ENCODE peak calls at places on chromosomes 11 and 22, in five cellular contexts. I is ascending aorta; C is heart right ventricle; T is CD4-positive, CD25-positive, alpha-beta regulatory T cell; S is CD8-positive, alpha-beta T cell. H is an unnamed sample.

GRCh38 chr22:19103881-19104821 is 18.1 kb downstream of the DGCR2 start:
- DNase-seq in T (no peak), C (no peak), S (no peak), I (no peak), H (no peak)

GRCh38 chr11:23313001-23313400 is 452.7 kb upstream of the CCDC179 start:
- DNase-seq in C (no peak), S (no peak), I (no peak), T (no peak), H (no peak)

GRCh38 chr11:102430158-102430836 is 22.3 kb downstream of the TMEM123 start:
- DNase-seq in S (no peak), C (no peak), T (peak), I (no peak), H (no peak)

GRCh38 chr11:109894242-109894641 is 198.9 kb upstream of the ZC3H12C start:
- DNase-seq in S (no peak), C (no peak), I (no peak), T (no peak), H (no peak)

GRCh38 chr22:24937114-24937513 is 9.4 kb downstream of the LHFPL7 start:
- DNase-seq in I (no peak), S (no peak), T (peak), C (no peak), H (no peak)

GRCh38 chr11:58958500-58958899 is 19.2 kb downstream of the GLYATL1 start:
- DNase-seq in T (peak), S (peak), C (no peak), I (no peak), H (peak)

GRCh38 chr11:47551086-47551485 is 1.8 kb downstream of the CELF1 start:
- DNase-seq in S (no peak), I (no peak), C (no peak), T (peak), H (no peak)

GRCh38 chr11:84036664-84037194 is 750.6 kb upstream of the CCDC90B start:
- DNase-seq in T (no peak), C (no peak), S (no peak), I (no peak), H (no peak)

GRCh38 chr11:28366549-28367341 is 258.6 kb downstream of the METTL15 start:
- DNase-seq in I (no peak), T (no peak), S (no peak), C (no peak), H (no peak)

GRCh38 chr11:43944761-43945311 is 2.4 kb downstream of the C11orf96 start:
- DNase-seq in S (peak), I (peak), T (peak), C (peak), H (no peak)

GRCh38 chr22:46421272-46421671 is 85.8 kb downstream of the TRMU start:
- DNase-seq in I (no peak), C (no peak), T (peak), S (peak), H (no peak)

GRCh38 chr11:91081440-91082088 is 858.7 kb upstream of the CHORDC1 start:
- DNase-seq in C (peak), T (no peak), I (peak), S (no peak), H (no peak)

GRCh38 chr22:36286096-36286957 is 33.4 kb downstream of the APOL1 start:
- DNase-seq in I (peak), S (peak), C (peak), T (peak), H (peak)

GRCh38 chr11:115164774-115165173 is 339.4 kb downstream of the CADM1 start:
- DNase-seq in T (no peak), S (no peak), C (no peak), I (no peak), H (peak)

GRCh38 chr11:18618341-18619025 is 15.7 kb downstream of the SPTY2D1 start:
- DNase-seq in T (no peak), C (no peak), I (no peak), S (no peak), H (no peak)

GRCh38 chr11:16184588-16184987 is 171.8 kb downstream of the SOX6 start:
- DNase-seq in T (no peak), S (no peak), I (no peak), C (no peak), H (no peak)

GRCh38 chr11:101003468-101003867 is 126.1 kb downstream of the PGR start:
- DNase-seq in I (no peak), S (no peak), T (no peak), C (no peak), H (no peak)

GRCh38 chr11:61587951-61588695 is 7.2 kb upstream of the SYT7 start:
- DNase-seq in C (peak), S (peak), I (no peak), T (peak), H (no peak)
- H3K27ac ChIP-seq in C (peak), S (no peak), I (no peak), T (no peak), H (no peak)

DNA sequence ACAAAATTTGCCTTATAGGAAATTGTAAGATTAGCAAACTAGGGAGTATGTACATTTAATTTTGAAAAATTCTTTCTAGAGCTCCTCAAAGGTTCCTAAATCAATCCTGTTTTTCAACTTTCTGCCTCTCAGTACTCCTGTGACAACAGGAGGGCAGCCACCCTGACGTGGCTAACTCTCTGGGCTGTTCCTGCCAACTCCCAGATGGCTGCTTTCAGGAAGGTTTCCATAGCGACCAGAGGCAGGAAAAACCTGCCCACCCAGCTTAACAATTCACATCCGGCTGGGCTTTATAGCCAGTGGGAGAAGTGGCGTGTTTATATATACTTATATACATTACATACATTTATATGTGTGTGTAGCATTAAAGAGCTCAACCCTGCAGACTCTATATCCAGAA is 26.5 kb downstream of the SGSM3 start:
- DNase-seq in C (no peak), I (peak), T (no peak), S (no peak), H (peak)
- H3K27ac ChIP-seq in C (peak), I (no peak), T (no peak), S (no peak), H (no peak)

GRCh38 chr11:31958086-31958735 is 132.7 kb upstream of the RCN1 start:
- DNase-seq in I (no peak), T (peak), S (peak), C (peak), H (peak)
- H3K27ac ChIP-seq in I (no peak), T (no peak), S (no peak), C (no peak), H (no peak)

GRCh38 chr11:79439893-79440450 is 858 bp downstream of the TENM4 start:
- DNase-seq in S (no peak), T (no peak), I (no peak), C (no peak), H (no peak)

GRCh38 chr11:79437981-79438630 is 2.7 kb downstream of the TENM4 start:
- DNase-seq in S (no peak), T (no peak), C (no peak), I (peak), H (no peak)

GRCh38 chr11:79439430-79439892 is 1.4 kb downstream of the TENM4 start:
- DNase-seq in C (no peak), I (no peak), T (no peak), S (no peak), H (no peak)

GRCh38 chr11:79437274-79437980 is 3.4 kb downstream of the TENM4 start:
- DNase-seq in I (peak), T (no peak), S (no peak), C (peak), H (no peak)

DNA sequence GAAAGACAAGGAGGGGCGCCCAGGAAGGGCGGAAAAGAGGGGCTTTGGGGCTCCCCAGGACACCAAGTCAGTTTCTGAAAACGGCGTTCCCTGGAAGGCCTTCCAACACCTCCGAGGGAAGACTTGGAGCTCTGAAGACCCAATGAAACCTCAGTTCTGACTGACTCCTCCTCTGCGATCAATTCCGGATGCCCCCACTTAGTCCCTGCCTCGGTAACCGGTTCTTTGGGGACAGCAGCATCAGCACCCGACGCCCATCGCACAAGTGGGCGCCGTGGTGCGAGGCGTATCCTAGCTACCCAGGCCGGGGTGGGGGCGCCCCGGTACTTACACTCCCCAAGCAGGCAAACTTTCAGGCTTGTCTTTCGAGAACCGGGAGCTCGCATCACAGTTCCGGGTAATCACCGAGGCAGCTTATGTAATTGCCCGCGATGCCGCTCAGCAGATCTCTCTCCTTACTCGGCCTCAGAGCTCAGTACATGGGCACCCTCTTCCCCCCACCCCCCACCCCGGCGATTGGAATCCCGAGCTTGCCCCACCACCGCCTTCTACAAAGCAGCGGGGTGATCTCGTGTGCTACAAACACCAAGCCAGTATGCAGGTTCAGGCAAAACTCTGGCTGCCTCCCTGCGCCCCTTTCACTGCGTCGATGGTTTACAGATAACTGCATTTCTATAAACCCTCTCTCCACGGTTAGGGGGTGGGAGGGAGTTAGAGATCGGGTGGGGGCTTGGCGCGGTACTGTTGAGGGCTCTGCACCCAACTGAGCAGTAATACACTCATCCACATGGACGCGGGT is 2.0 kb downstream of the TENM4 start:
- DNase-seq in S (no peak), C (peak), I (peak), T (no peak), H (no peak)
- H3K27ac ChIP-seq in S (no peak), C (no peak), I (peak), T (no peak), H (no peak)

GRCh38 chr22:28029201-28029948 is 110.3 kb upstream of the PITPNB start:
- DNase-seq in T (no peak), I (peak), S (no peak), C (peak), H (no peak)
- H3K27ac ChIP-seq in T (no peak), I (peak), S (no peak), C (peak), H (no peak)

DNA sequence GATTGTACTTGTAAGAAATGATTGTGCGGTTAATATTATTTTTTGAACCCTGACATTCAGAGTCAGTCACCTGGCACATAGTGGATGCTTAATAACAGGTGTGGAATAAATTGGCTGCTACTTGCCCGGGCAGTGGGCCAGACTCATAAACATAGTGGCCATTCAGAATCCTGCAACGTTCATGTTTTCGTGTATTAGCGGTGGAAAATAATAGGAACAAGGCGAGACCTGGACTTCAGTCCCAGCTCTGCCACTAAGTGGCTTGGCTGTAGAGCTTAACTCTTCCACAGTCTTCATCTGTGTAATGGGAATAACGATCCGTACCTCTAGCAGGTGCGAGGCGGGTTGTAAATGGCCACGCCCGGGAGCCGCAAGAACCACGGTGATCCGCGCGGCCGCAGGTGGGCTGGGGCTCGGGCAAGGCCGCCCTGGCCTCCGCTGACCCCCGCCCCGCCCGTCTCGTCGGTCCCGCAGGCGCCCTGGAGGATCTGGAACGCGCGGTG is 761 bp upstream of the TMEM25 start:
- DNase-seq in T (no peak), S (no peak), I (no peak), C (no peak), H (no peak)
- H3K27ac ChIP-seq in T (no peak), S (peak), I (peak), C (peak), H (no peak)

GRCh38 chr11:19727246-19727645 is 14.6 kb downstream of the NAV2 start:
- DNase-seq in I (no peak), C (no peak), S (no peak), T (no peak), H (no peak)

GRCh38 chr11:19729141-19729540 is 16.5 kb downstream of the NAV2 start:
- DNase-seq in T (no peak), I (no peak), C (no peak), S (no peak), H (no peak)

GRCh38 chr11:19730373-19730772 is 17.7 kb downstream of the NAV2 start:
- DNase-seq in T (no peak), C (peak), S (no peak), I (peak), H (no peak)

GRCh38 chr11:19725379-19726079 is 12.9 kb downstream of the NAV2 start:
- DNase-seq in S (no peak), C (no peak), T (no peak), I (peak), H (no peak)

DNA sequence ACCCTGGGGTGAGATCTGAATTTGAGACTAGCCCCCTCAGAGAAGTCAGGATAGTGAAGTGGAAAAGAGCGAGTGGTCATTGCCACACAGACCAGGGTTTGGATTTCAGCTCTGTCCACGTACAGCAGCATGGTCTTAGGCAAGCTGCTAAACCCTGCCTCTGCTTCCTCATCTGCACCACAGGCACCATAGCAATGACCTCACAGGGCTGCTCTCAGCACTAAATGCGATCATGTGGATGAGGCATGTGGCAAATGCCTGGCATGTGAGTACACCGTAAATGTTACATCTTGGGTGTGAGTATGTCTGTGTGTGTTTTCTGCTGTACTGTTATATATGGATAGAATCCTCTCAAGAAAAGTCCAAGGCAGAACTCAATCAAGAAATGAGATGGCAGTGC is 15.8 kb downstream of the NAV2 start:
- DNase-seq in S (no peak), C (no peak), I (no peak), T (no peak), H (no peak)
- H3K27ac ChIP-seq in S (no peak), C (no peak), I (peak), T (no peak), H (no peak)

H was measured in iPS DF 6.9.